ENCODE peak calls at places on chromosome 2, in six cellular contexts. One of them, this sample, is unnamed.

GRCh38 chr2:28604284-28604843 is 108.5 kb downstream of the PLB1 start:
- DNase-seq in mesenchymal stem cell: no peak
- DNase-seq in H9: no peak
- DNase-seq in trophoblast cell: peak
- DNase-seq in H1: no peak
- DNase-seq in IMR-90: no peak
- DNase-seq in this sample: no peak

GRCh38 chr2:209993968-209994367 is 8.5 kb upstream of the RPE start:
- DNase-seq in mesenchymal stem cell: no peak
- DNase-seq in H9: no peak
- DNase-seq in trophoblast cell: no peak
- DNase-seq in H1: no peak
- DNase-seq in IMR-90: no peak
- DNase-seq in this sample: no peak

GRCh38 chr2:232761301-232761907 is 15.0 kb downstream of the KCNJ13 start:
- DNase-seq in mesenchymal stem cell: peak
- DNase-seq in H9: no peak
- DNase-seq in trophoblast cell: peak
- DNase-seq in H1: no peak
- DNase-seq in IMR-90: peak
- DNase-seq in this sample: no peak

GRCh38 chr2:132623096-132623839 is 46.7 kb downstream of the LYPD1 start:
- DNase-seq in mesenchymal stem cell: peak
- DNase-seq in H9: no peak
- DNase-seq in trophoblast cell: no peak
- DNase-seq in H1: no peak
- DNase-seq in IMR-90: peak
- DNase-seq in this sample: no peak

GRCh38 chr2:131154647-131155046 is 49.5 kb downstream of the PLEKHB2 start:
- DNase-seq in mesenchymal stem cell: no peak
- DNase-seq in H9: peak
- DNase-seq in trophoblast cell: no peak
- DNase-seq in H1: no peak
- DNase-seq in IMR-90: no peak
- DNase-seq in this sample: no peak

GRCh38 chr2:8239402-8240127 is 442.3 kb upstream of the ID2 start:
- DNase-seq in mesenchymal stem cell: peak
- DNase-seq in H9: peak
- DNase-seq in trophoblast cell: no peak
- DNase-seq in H1: peak
- DNase-seq in IMR-90: peak
- DNase-seq in this sample: no peak

GRCh38 chr2:16042201-16042700 is 101.9 kb downstream of the MYCN start:
- DNase-seq in mesenchymal stem cell: no peak
- DNase-seq in H9: no peak
- DNase-seq in trophoblast cell: no peak
- DNase-seq in H1: no peak
- DNase-seq in IMR-90: no peak
- DNase-seq in this sample: no peak

GRCh38 chr2:191065785-191066184 is 51.8 kb upstream of the STAT1 start:
- DNase-seq in mesenchymal stem cell: no peak
- DNase-seq in H9: no peak
- DNase-seq in trophoblast cell: no peak
- DNase-seq in H1: no peak
- DNase-seq in IMR-90: no peak
- DNase-seq in this sample: no peak

GRCh38 chr2:58701688-58702301 is 460.7 kb upstream of the FANCL start:
- DNase-seq in mesenchymal stem cell: no peak
- DNase-seq in H9: no peak
- DNase-seq in trophoblast cell: no peak
- DNase-seq in H1: no peak
- DNase-seq in IMR-90: no peak
- DNase-seq in this sample: no peak

GRCh38 chr2:231714639-231715498 is 6.5 kb downstream of the PTMA start:
- DNase-seq in mesenchymal stem cell: peak
- DNase-seq in H9: peak
- DNase-seq in trophoblast cell: peak
- DNase-seq in H1: peak
- DNase-seq in IMR-90: no peak
- DNase-seq in this sample: peak
- H3K14ac ChIP-seq in mesenchymal stem cell: no peak
- H3K14ac ChIP-seq in H9: no peak
- H3K14ac ChIP-seq in trophoblast cell: no peak
- H3K14ac ChIP-seq in H1: no peak
- H3K14ac ChIP-seq in IMR-90: no peak
- H3K14ac ChIP-seq in this sample: peak

DNA sequence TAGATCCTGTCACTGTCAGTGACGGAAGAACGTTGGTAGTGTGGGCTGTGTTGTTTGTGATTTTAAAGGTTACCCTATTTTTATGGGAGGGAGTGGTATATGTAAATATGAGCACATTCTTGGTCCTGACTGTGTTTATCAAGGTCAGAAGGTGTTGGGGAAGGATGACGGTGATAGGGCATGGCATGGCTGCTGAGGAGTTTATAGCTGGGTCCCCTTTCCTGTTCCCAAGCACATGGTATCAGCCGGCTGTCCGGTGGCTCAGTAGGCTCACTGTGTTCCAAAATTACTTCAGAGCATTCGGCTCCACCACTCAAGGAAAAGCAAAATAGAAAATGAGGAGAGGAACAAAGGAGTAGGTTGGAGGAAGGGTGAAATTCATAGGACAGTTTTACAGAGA is 28.6 kb downstream of the IRS1 start:
- DNase-seq in mesenchymal stem cell: no peak
- DNase-seq in H9: no peak
- DNase-seq in trophoblast cell: no peak
- DNase-seq in H1: no peak
- DNase-seq in IMR-90: no peak
- DNase-seq in this sample: no peak
- H2BK120ac ChIP-seq in mesenchymal stem cell: no peak
- H2BK120ac ChIP-seq in H9: no peak
- H2BK120ac ChIP-seq in trophoblast cell: peak
- H2BK120ac ChIP-seq in H1: no peak
- H2BK120ac ChIP-seq in IMR-90: no peak
- H2BK120ac ChIP-seq in this sample: no peak

DNA sequence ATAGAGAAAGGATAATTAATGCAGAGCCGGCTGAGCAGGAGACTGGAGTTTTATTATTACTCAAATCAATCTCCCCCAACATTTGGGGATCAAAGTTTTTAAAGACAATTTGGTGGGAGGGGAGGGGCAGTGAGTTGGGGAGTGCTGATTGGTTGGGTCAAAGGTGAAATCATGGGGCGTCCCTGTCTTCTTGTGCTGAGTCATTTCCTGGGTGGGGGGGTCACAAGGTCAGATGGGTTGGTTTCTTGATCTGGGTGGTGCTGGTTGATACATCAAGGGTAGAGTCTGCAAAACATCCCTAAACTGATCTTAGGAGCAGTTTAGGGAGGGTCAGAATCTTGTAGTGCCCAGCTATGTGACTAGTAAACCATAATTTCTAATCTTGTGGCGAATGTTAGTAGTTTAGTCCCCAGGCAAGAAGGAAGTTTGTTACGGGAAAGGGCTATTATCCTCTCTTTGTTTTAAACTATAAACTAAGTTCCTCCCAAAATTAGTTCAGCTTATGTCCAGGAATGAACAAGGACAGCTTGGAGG is 67.4 kb downstream of the MOGAT1 start:
- DNase-seq in mesenchymal stem cell: no peak
- DNase-seq in H9: no peak
- DNase-seq in trophoblast cell: no peak
- DNase-seq in H1: no peak
- DNase-seq in IMR-90: no peak
- DNase-seq in this sample: no peak
- H3K14ac ChIP-seq in mesenchymal stem cell: no peak
- H3K14ac ChIP-seq in H9: no peak
- H3K14ac ChIP-seq in trophoblast cell: no peak
- H3K14ac ChIP-seq in H1: no peak
- H3K14ac ChIP-seq in IMR-90: no peak
- H3K14ac ChIP-seq in this sample: no peak

GRCh38 chr2:170711774-170712652 is 3.1 kb upstream of the SP5 start:
- DNase-seq in mesenchymal stem cell: no peak
- DNase-seq in H9: peak
- DNase-seq in trophoblast cell: no peak
- DNase-seq in H1: peak
- DNase-seq in IMR-90: no peak
- DNase-seq in this sample: peak
- H2BK120ac ChIP-seq in mesenchymal stem cell: peak
- H2BK120ac ChIP-seq in H9: no peak
- H2BK120ac ChIP-seq in trophoblast cell: no peak
- H2BK120ac ChIP-seq in H1: no peak
- H2BK120ac ChIP-seq in IMR-90: no peak
- H2BK120ac ChIP-seq in this sample: peak

DNA sequence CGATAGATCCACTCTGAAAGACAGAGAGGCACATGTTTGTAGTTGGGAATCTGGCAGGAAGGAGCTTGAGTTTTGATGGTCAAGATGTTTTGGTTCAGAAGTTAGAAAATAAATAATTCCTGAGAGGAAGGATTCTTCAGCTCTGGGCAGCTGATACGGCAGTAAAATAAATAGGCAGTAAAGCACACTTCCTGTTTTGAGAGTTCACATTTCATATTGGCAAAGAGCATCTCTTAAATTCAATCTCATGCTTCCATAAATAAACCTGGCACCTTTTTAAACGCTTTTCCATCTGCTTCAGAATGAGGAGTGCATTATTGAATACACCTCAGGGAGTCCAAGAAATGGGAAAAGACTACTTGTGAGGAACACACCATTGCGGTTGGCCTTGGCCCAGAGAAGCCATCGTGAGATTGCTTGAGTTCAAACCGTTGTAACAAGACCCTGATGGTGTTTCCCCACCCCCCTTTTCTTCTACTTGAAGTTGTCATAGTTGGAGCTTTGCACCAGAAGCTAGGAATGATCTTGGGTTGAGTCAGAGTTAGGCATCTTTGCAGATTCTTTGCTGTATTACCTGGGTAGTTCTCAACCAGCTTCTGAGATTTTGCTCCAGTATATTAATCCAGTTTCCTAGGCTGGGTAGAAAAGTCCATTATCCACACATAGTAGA is 123.9 kb downstream of the RDH14 start:
- DNase-seq in mesenchymal stem cell: peak
- DNase-seq in H9: no peak
- DNase-seq in trophoblast cell: no peak
- DNase-seq in H1: no peak
- DNase-seq in IMR-90: peak
- DNase-seq in this sample: no peak
- H3K14ac ChIP-seq in mesenchymal stem cell: no peak
- H3K14ac ChIP-seq in H9: no peak
- H3K14ac ChIP-seq in trophoblast cell: no peak
- H3K14ac ChIP-seq in H1: no peak
- H3K14ac ChIP-seq in IMR-90: peak
- H3K14ac ChIP-seq in this sample: no peak

GRCh38 chr2:42049411-42050349 is 1.9 kb downstream of the PKDCC start:
- DNase-seq in mesenchymal stem cell: peak
- DNase-seq in H9: no peak
- DNase-seq in trophoblast cell: no peak
- DNase-seq in H1: no peak
- DNase-seq in IMR-90: no peak
- DNase-seq in this sample: no peak

GRCh38 chr2:42048318-42049251 is 764 bp downstream of the PKDCC start:
- DNase-seq in mesenchymal stem cell: peak
- DNase-seq in H9: peak
- DNase-seq in trophoblast cell: no peak
- DNase-seq in H1: no peak
- DNase-seq in IMR-90: peak
- DNase-seq in this sample: no peak

GRCh38 chr2:42045956-42046748 is 1.7 kb upstream of the PKDCC start:
- DNase-seq in mesenchymal stem cell: peak
- DNase-seq in H9: no peak
- DNase-seq in trophoblast cell: no peak
- DNase-seq in H1: no peak
- DNase-seq in IMR-90: no peak
- DNase-seq in this sample: no peak

GRCh38 chr2:42046819-42047487 is 868 bp upstream of the PKDCC start:
- DNase-seq in mesenchymal stem cell: peak
- DNase-seq in H9: peak
- DNase-seq in trophoblast cell: no peak
- DNase-seq in H1: no peak
- DNase-seq in IMR-90: no peak
- DNase-seq in this sample: peak

GRCh38 chr2:42047488-42048317 is at the start of gene PKDCC:
- DNase-seq in mesenchymal stem cell: peak
- DNase-seq in H9: peak
- DNase-seq in trophoblast cell: peak
- DNase-seq in H1: no peak
- DNase-seq in IMR-90: peak
- DNase-seq in this sample: peak
- H2BK120ac ChIP-seq in mesenchymal stem cell: peak
- H2BK120ac ChIP-seq in H9: no peak
- H2BK120ac ChIP-seq in trophoblast cell: peak
- H2BK120ac ChIP-seq in H1: no peak
- H2BK120ac ChIP-seq in IMR-90: peak
- H2BK120ac ChIP-seq in this sample: peak

DNA sequence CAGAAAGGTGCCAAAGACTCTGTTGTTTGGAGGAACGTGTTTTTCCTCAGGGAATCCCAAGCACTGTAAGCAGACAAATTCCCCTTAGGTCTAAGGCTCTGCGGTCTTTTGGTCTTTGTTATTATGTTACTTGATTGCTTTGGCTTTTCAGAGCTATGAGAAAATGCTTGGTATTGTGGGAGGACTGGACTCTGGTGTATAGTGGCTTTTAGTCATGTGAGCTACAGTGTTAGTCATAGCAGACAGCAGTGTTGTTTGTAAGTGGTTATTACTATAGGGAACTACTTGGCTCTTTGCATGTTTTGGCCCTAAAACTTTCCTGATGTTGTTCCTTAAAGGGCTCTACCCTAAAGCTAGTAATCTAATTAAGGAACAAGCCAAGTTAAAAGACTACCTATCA is 956.2 kb upstream of the LRATD1 start:
- DNase-seq in mesenchymal stem cell: peak
- DNase-seq in H9: no peak
- DNase-seq in trophoblast cell: no peak
- DNase-seq in H1: no peak
- DNase-seq in IMR-90: peak
- DNase-seq in this sample: no peak
- H3K14ac ChIP-seq in mesenchymal stem cell: no peak
- H3K14ac ChIP-seq in H9: no peak
- H3K14ac ChIP-seq in trophoblast cell: no peak
- H3K14ac ChIP-seq in H1: no peak
- H3K14ac ChIP-seq in IMR-90: no peak
- H3K14ac ChIP-seq in this sample: no peak